ENCODE peak calls at places on chromosomes 3 and 15, in five cellular contexts. A is pancreas; D is SJSA1; K is activated CD4-positive, CD25-positive, alpha-beta regulatory T cell treated with anti-CD3 and anti-CD28 coated beads, Interleukin-2, amount 50 U/mL, for 72 hours; Y is activated T-cell treated with anti-CD3 and anti-CD28 coated beads for 48 hours. P is an unnamed sample.

GRCh38 chr3:65836047-65836446 is 202.7 kb downstream of the MAGI1 start:
- DNase-seq in A (no peak), D (no peak), K (no peak), Y (no peak), P (no peak)

GRCh38 chr15:89613031-89613430 is 37.8 kb downstream of the TICRR start:
- DNase-seq in A (no peak), D (no peak), K (no peak), Y (no peak), P (no peak)

GRCh38 chr3:12957824-12958792 is 115.1 kb downstream of the IQSEC1 start:
- DNase-seq in A (no peak), D (no peak), K (no peak), Y (no peak), P (no peak)

GRCh38 chr15:96270581-96271172 is 59.8 kb upstream of the NR2F2 start:
- DNase-seq in A (no peak), D (peak; percentile 56), K (no peak), Y (no peak), P (no peak)

GRCh38 chr15:69398541-69398940 is 15.6 kb upstream of the KIF23 start:
- DNase-seq in A (no peak), D (peak; percentile 72), K (no peak), Y (no peak), P (no peak)

GRCh38 chr15:76994496-76994895 is 430 bp upstream of the PSTPIP1 start:
- DNase-seq in A (no peak), D (no peak), K (no peak), Y (no peak), P (no peak)

GRCh38 chr15:34799149-34799824 is 3.9 kb upstream of the ACTC1 start:
- DNase-seq in A (peak; percentile 73), D (no peak), K (no peak), Y (no peak), P (no peak)

GRCh38 chr3:130976706-130977105 is 49.9 kb downstream of the ASTE1 start:
- DNase-seq in A (no peak), D (no peak), K (no peak), Y (no peak), P (no peak)

GRCh38 chr3:114552527-114552812 is 258.6 kb downstream of the TIGIT start:
- DNase-seq in A (no peak), D (no peak), K (no peak), Y (no peak), P (no peak)

GRCh38 chr3:14130707-14131106 is 5.9 kb downstream of the TMEM43 start:
- DNase-seq in A (no peak), D (no peak), K (no peak), Y (no peak), P (no peak)

GRCh38 chr3:14301558-14301957 is 100.8 kb upstream of the SLC6A6 start:
- DNase-seq in A (no peak), D (no peak), K (no peak), Y (no peak), P (no peak)

GRCh38 chr15:47731230-47731629 is 13.9 kb downstream of the SEMA6D start:
- DNase-seq in A (no peak), D (no peak), K (no peak), Y (no peak), P (no peak)

GRCh38 chr3:171871392-171872274 is 28.5 kb downstream of the TMEM212 start:
- DNase-seq in A (no peak), D (peak; percentile 13), K (no peak), Y (no peak), P (no peak)

GRCh38 chr3:126201168-126201567 is 20.8 kb upstream of the ALDH1L1 start:
- DNase-seq in A (no peak), D (no peak), K (no peak), Y (no peak), P (no peak)

GRCh38 chr15:80367094-80367493 is 37.1 kb upstream of the ARNT2 start:
- DNase-seq in A (no peak), D (no peak), K (no peak), Y (no peak), P (peak; percentile 6)

GRCh38 chr15:72358532-72359180 is 17.2 kb downstream of the HEXA start:
- DNase-seq in A (no peak), D (peak; percentile 22), K (no peak), Y (no peak), P (no peak)

GRCh38 chr3:12194209-12194608 is 35.5 kb upstream of the TIMP4 start:
- DNase-seq in A (no peak), D (peak; percentile 34), K (no peak), Y (no peak), P (no peak)

GRCh38 chr3:195114026-195114425 is 156.9 kb downstream of the XXYLT1 start:
- DNase-seq in A (no peak), D (no peak), K (no peak), Y (no peak), P (no peak)

GRCh38 chr3:28556195-28556594 is 207.6 kb upstream of the AZI2 start:
- DNase-seq in A (no peak), D (no peak), K (no peak), Y (no peak), P (no peak)

GRCh38 chr3:52253314-52254260 is 8.0 kb downstream of the PPM1M start:
- DNase-seq in A (no peak), D (no peak), K (peak; percentile 60), Y (peak; percentile 69), P (peak; percentile 86)

GRCh38 chr3:122183521-122183892 is at the start of gene CASR:
- DNase-seq in A (peak; percentile 68), D (no peak), K (no peak), Y (no peak), P (no peak)

GRCh38 chr3:43960448-43960840 is 269.7 kb downstream of the ABHD5 start:
- DNase-seq in A (no peak), D (no peak), K (no peak), Y (no peak), P (no peak)

GRCh38 chr3:168117853-168118313 is 22.2 kb upstream of the GOLIM4 start:
- DNase-seq in A (no peak), D (peak; percentile 55), K (no peak), Y (no peak), P (no peak)

GRCh38 chr3:94294806-94295205 is 231.9 kb downstream of the NSUN3 start:
- DNase-seq in A (no peak), D (no peak), K (no peak), Y (no peak), P (no peak)

GRCh38 chr3:121063628-121064027 is 155.6 kb downstream of the STXBP5L start:
- DNase-seq in A (no peak), D (no peak), K (no peak), Y (no peak), P (no peak)

GRCh38 chr3:10601131-10601856 is 95.9 kb upstream of the ATP2B2 start:
- DNase-seq in A (no peak), D (no peak), K (no peak), Y (no peak), P (no peak)

GRCh38 chr15:99703603-99704443 is 29.4 kb downstream of the LYSMD4 start:
- DNase-seq in A (no peak), D (peak; percentile 90), K (no peak), Y (no peak), P (no peak)

GRCh38 chr15:70164910-70165791 is 67.4 kb upstream of the TLE3 start:
- DNase-seq in A (peak; percentile 87), D (no peak), K (no peak), Y (no peak), P (no peak)

GRCh38 chr3:129023909-129024308 is 22.8 kb downstream of the EFCC1 start:
- DNase-seq in A (no peak), D (peak; percentile 33), K (no peak), Y (no peak), P (no peak)

GRCh38 chr15:27847775-27848710 is 251.1 kb downstream of the OCA2 start:
- DNase-seq in A (no peak), D (no peak), K (no peak), Y (no peak), P (no peak)